ENCODE peak calls at places on chromosomes 4 and X, in eight cellular contexts. D, Y, A, Z, M, T, S and I are unnamed samples.

GRCh38 chr4:3733195-3733594 is 33.0 kb upstream of the ADRA2C start:
- DNase-seq in D (no peak), Y (no peak), A (no peak), Z (no peak), M (no peak), T (no peak), S (no peak), I (no peak)

GRCh38 chr4:100819505-100819904 is 301.7 kb upstream of the EMCN start:
- DNase-seq in D (no peak), Y (no peak), A (no peak), Z (no peak), M (no peak), T (no peak), S (no peak), I (no peak)

GRCh38 chr4:123365412-123365811 is 31.2 kb upstream of the SPRY1 start:
- DNase-seq in D (no peak), Y (no peak), A (no peak), Z (no peak), M (no peak), T (no peak), S (no peak), I (no peak)

GRCh38 chr4:146049802-146050201 is 111.2 kb upstream of the ZNF827 start:
- DNase-seq in D (no peak), Y (no peak), A (no peak), Z (no peak), M (no peak), T (no peak), S (no peak), I (no peak)

GRCh38 chrX:40501456-40501855 is 79.3 kb upstream of the ATP6AP2 start:
- DNase-seq in D (no peak), Y (no peak), A (no peak), Z (no peak), M (no peak), T (no peak), S (no peak), I (no peak)

GRCh38 chrX:27565992-27566391 is 24.2 kb upstream of the DCAF8L2 start:
- DNase-seq in D (peak), Y (no peak), A (no peak), Z (no peak), M (no peak), T (no peak), S (peak), I (peak)

GRCh38 chrX:68139791-68140190 is 293.5 kb downstream of the OPHN1 start:
- DNase-seq in D (no peak), Y (no peak), A (no peak), Z (no peak), M (no peak), T (no peak), S (no peak), I (no peak)

GRCh38 chrX:110511238-110511637 is 152.6 kb downstream of the RTL9 start:
- DNase-seq in D (no peak), Y (no peak), A (no peak), Z (no peak), M (no peak), T (no peak), S (no peak), I (no peak)

GRCh38 chr4:93066746-93067145 is 761.8 kb upstream of the ATOH1 start:
- DNase-seq in D (no peak), Y (no peak), A (no peak), Z (no peak), M (no peak), T (no peak), S (no peak), I (no peak)

GRCh38 chrX:40933132-40934078 is 151.8 kb upstream of the USP9X start:
- DNase-seq in D (peak), Y (no peak), A (no peak), Z (no peak), M (no peak), T (peak), S (no peak), I (peak)

GRCh38 chr4:2277956-2278355 is 16.0 kb upstream of the MXD4 start:
- DNase-seq in D (no peak), Y (no peak), A (no peak), Z (no peak), M (no peak), T (no peak), S (no peak), I (no peak)

GRCh38 chr4:142961866-142962265 is 115.8 kb upstream of the INPP4B start:
- DNase-seq in D (no peak), Y (no peak), A (no peak), Z (no peak), M (no peak), T (no peak), S (no peak), I (no peak)

GRCh38 chr4:178165251-178165650 is 723.0 kb upstream of the AGA start:
- DNase-seq in D (no peak), Y (no peak), A (no peak), Z (no peak), M (no peak), T (no peak), S (no peak), I (no peak)

GRCh38 chr4:18695733-18696527 is 674.4 kb upstream of the LCORL start:
- DNase-seq in D (no peak), Y (no peak), A (no peak), Z (no peak), M (no peak), T (no peak), S (no peak), I (no peak)

GRCh38 chr4:169244210-169244609 is 26.5 kb downstream of the SH3RF1 start:
- DNase-seq in D (no peak), Y (no peak), A (no peak), Z (no peak), M (no peak), T (no peak), S (no peak), I (no peak)

GRCh38 chrX:21153503-21153902 is 220.7 kb upstream of the CNKSR2 start:
- DNase-seq in D (peak), Y (no peak), A (no peak), Z (peak), M (no peak), T (no peak), S (no peak), I (peak)

GRCh38 chrX:9862525-9862924 is 76.3 kb downstream of the SHROOM2 start:
- DNase-seq in D (no peak), Y (no peak), A (no peak), Z (no peak), M (no peak), T (no peak), S (no peak), I (no peak)

GRCh38 chr4:184457530-184458249 is 16.7 kb downstream of the IRF2 start:
- DNase-seq in D (no peak), Y (no peak), A (no peak), Z (no peak), M (peak), T (no peak), S (no peak), I (no peak)
- H3K27ac ChIP-seq in D (no peak), Y (no peak), A (no peak), Z (no peak), M (no peak), T (no peak), S (no peak), I (no peak)

GRCh38 chr4:155017426-155017825 is 191.0 kb upstream of the NPY2R start:
- DNase-seq in D (no peak), Y (no peak), A (no peak), Z (no peak), M (no peak), T (no peak), S (no peak), I (no peak)
- H3K4me3 ChIP-seq in D (no peak), Y (no peak), A (no peak), Z (no peak), M (no peak), T (no peak), S (no peak), I (no peak)

GRCh38 chr4:70722199-70722791 is 531 bp downstream of the RUFY3 start:
- DNase-seq in D (no peak), Y (no peak), A (no peak), Z (no peak), M (peak), T (peak), S (no peak), I (peak)

GRCh38 chr4:70725633-70726032 is 3.9 kb downstream of the RUFY3 start:
- DNase-seq in D (no peak), Y (no peak), A (no peak), Z (no peak), M (no peak), T (no peak), S (no peak), I (no peak)

GRCh38 chr4:70718811-70719604 is 2.8 kb upstream of the RUFY3 start:
- DNase-seq in D (no peak), Y (no peak), A (no peak), Z (no peak), M (no peak), T (no peak), S (no peak), I (no peak)

GRCh38 chr4:70724463-70724862 is 2.7 kb downstream of the RUFY3 start:
- DNase-seq in D (no peak), Y (no peak), A (no peak), Z (no peak), M (no peak), T (no peak), S (no peak), I (no peak)

DNA sequence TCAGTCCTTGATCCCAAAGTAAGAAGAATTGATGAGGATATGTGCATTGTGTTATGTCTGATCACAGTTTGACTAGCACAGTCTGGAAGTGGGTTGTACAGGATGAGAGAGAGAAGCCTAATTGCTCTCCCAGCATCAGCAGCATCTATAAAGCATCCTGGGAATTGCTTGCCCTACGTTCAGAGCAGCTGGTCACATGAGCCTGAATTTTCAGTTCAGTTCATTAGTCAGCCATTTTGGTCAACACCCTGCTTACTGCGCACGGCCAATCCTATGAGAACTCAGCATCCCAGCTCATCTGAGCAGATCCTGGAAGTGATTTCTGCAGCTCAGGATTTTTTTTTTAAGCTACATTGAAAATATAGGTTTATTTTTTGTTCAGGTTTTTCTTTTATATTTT is at the start of gene RUFY3:
- DNase-seq in D (peak), Y (no peak), A (no peak), Z (no peak), M (peak), T (no peak), S (peak), I (peak)
- H3K27ac ChIP-seq in D (peak), Y (no peak), A (peak), Z (peak), M (no peak), T (no peak), S (peak), I (peak)

DNA sequence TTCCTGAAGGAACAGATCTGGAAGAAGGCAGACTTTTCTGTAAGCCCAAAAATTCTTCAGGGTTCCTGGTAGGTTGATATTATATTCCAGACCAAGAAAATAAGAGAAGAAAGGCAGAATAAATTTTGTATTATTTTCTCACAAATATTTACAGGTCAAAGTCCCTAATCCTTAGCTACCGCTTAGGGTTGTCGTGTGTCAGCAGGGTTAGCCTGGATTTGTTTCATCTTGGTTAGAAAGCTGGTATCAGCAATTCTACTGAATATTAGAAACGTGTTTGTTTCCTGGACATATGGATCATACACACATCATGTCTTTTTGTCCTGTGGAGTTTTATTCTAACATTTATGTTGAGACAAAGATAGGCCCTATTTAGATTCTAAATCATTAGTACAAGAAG is 232.9 kb upstream of the CXXC4 start:
- DNase-seq in D (no peak), Y (no peak), A (no peak), Z (no peak), M (no peak), T (no peak), S (no peak), I (no peak)
- H3K4me3 ChIP-seq in D (no peak), Y (no peak), A (no peak), Z (no peak), M (no peak), T (no peak), S (no peak), I (no peak)